ENCODE peak calls at places on chromosomes 2 and 18, in seven cellular contexts. One of them, this sample, is unnamed.

GRCh38 chr2:203808041-203808750 is 59.4 kb upstream of the CTLA4 start:
- DNase-seq in activated CD8-positive, alpha-beta T cell treated with anti-CD3 and anti-CD28 coated beads for 36 hours: no peak
- DNase-seq in H1: no peak
- DNase-seq in effector memory CD4-positive, alpha-beta T cell: no peak
- DNase-seq in stimulated activated CD8-positive, alpha-beta memory T cell treated with anti-CD3 and anti-CD28 coated beads, Interleukin-7, amount 100 ng/mL, for 24 hours: no peak
- DNase-seq in choroid plexus epithelial cell: peak
- DNase-seq in small intestine: no peak
- DNase-seq in this sample: peak

GRCh38 chr2:68912732-68913131 is 40.0 kb downstream of the GKN2 start:
- DNase-seq in choroid plexus epithelial cell: no peak
- DNase-seq in H1: no peak
- DNase-seq in small intestine: peak
- DNase-seq in activated CD8-positive, alpha-beta T cell treated with anti-CD3 and anti-CD28 coated beads for 36 hours: peak
- DNase-seq in effector memory CD4-positive, alpha-beta T cell: no peak
- DNase-seq in stimulated activated CD8-positive, alpha-beta memory T cell treated with anti-CD3 and anti-CD28 coated beads, Interleukin-7, amount 100 ng/mL, for 24 hours: no peak
- DNase-seq in this sample: peak

GRCh38 chr2:94759211-94759610 is 112.0 kb upstream of the TEKT4 start:
- DNase-seq in small intestine: no peak
- DNase-seq in choroid plexus epithelial cell: no peak
- DNase-seq in activated CD8-positive, alpha-beta T cell treated with anti-CD3 and anti-CD28 coated beads for 36 hours: peak
- DNase-seq in stimulated activated CD8-positive, alpha-beta memory T cell treated with anti-CD3 and anti-CD28 coated beads, Interleukin-7, amount 100 ng/mL, for 24 hours: no peak
- DNase-seq in effector memory CD4-positive, alpha-beta T cell: no peak
- DNase-seq in H1: no peak
- DNase-seq in this sample: peak

GRCh38 chr2:96142217-96143113 is 2.8 kb downstream of the DUSP2 start:
- DNase-seq in activated CD8-positive, alpha-beta T cell treated with anti-CD3 and anti-CD28 coated beads for 36 hours: peak
- DNase-seq in H1: no peak
- DNase-seq in stimulated activated CD8-positive, alpha-beta memory T cell treated with anti-CD3 and anti-CD28 coated beads, Interleukin-7, amount 100 ng/mL, for 24 hours: no peak
- DNase-seq in effector memory CD4-positive, alpha-beta T cell: peak
- DNase-seq in choroid plexus epithelial cell: no peak
- DNase-seq in small intestine: no peak
- DNase-seq in this sample: no peak

GRCh38 chr2:128510701-128511100 is 192.0 kb upstream of the HS6ST1 start:
- DNase-seq in effector memory CD4-positive, alpha-beta T cell: no peak
- DNase-seq in choroid plexus epithelial cell: peak
- DNase-seq in stimulated activated CD8-positive, alpha-beta memory T cell treated with anti-CD3 and anti-CD28 coated beads, Interleukin-7, amount 100 ng/mL, for 24 hours: no peak
- DNase-seq in small intestine: no peak
- DNase-seq in activated CD8-positive, alpha-beta T cell treated with anti-CD3 and anti-CD28 coated beads for 36 hours: no peak
- DNase-seq in H1: no peak
- DNase-seq in this sample: no peak

GRCh38 chr2:206442516-206442853 is 847 bp upstream of the ADAM23 start:
- DNase-seq in small intestine: no peak
- DNase-seq in activated CD8-positive, alpha-beta T cell treated with anti-CD3 and anti-CD28 coated beads for 36 hours: no peak
- DNase-seq in H1: no peak
- DNase-seq in effector memory CD4-positive, alpha-beta T cell: no peak
- DNase-seq in stimulated activated CD8-positive, alpha-beta memory T cell treated with anti-CD3 and anti-CD28 coated beads, Interleukin-7, amount 100 ng/mL, for 24 hours: no peak
- DNase-seq in choroid plexus epithelial cell: no peak
- DNase-seq in this sample: no peak

GRCh38 chr18:57029761-57030160 is 117.1 kb upstream of the BOD1L2 start:
- DNase-seq in choroid plexus epithelial cell: peak
- DNase-seq in small intestine: no peak
- DNase-seq in effector memory CD4-positive, alpha-beta T cell: no peak
- DNase-seq in activated CD8-positive, alpha-beta T cell treated with anti-CD3 and anti-CD28 coated beads for 36 hours: no peak
- DNase-seq in stimulated activated CD8-positive, alpha-beta memory T cell treated with anti-CD3 and anti-CD28 coated beads, Interleukin-7, amount 100 ng/mL, for 24 hours: no peak
- DNase-seq in H1: no peak
- DNase-seq in this sample: no peak

GRCh38 chr2:105143467-105144127 is 97.9 kb upstream of the GPR45 start:
- DNase-seq in small intestine: no peak
- DNase-seq in stimulated activated CD8-positive, alpha-beta memory T cell treated with anti-CD3 and anti-CD28 coated beads, Interleukin-7, amount 100 ng/mL, for 24 hours: no peak
- DNase-seq in effector memory CD4-positive, alpha-beta T cell: no peak
- DNase-seq in activated CD8-positive, alpha-beta T cell treated with anti-CD3 and anti-CD28 coated beads for 36 hours: peak
- DNase-seq in choroid plexus epithelial cell: no peak
- DNase-seq in H1: no peak
- DNase-seq in this sample: no peak

GRCh38 chr2:58358024-58358423 is 116.9 kb upstream of the FANCL start:
- DNase-seq in H1: no peak
- DNase-seq in effector memory CD4-positive, alpha-beta T cell: no peak
- DNase-seq in activated CD8-positive, alpha-beta T cell treated with anti-CD3 and anti-CD28 coated beads for 36 hours: no peak
- DNase-seq in stimulated activated CD8-positive, alpha-beta memory T cell treated with anti-CD3 and anti-CD28 coated beads, Interleukin-7, amount 100 ng/mL, for 24 hours: no peak
- DNase-seq in choroid plexus epithelial cell: no peak
- DNase-seq in small intestine: no peak
- DNase-seq in this sample: no peak

GRCh38 chr2:44570149-44570678 is 208.5 kb downstream of the CAMKMT start:
- DNase-seq in stimulated activated CD8-positive, alpha-beta memory T cell treated with anti-CD3 and anti-CD28 coated beads, Interleukin-7, amount 100 ng/mL, for 24 hours: no peak
- DNase-seq in choroid plexus epithelial cell: no peak
- DNase-seq in H1: no peak
- DNase-seq in small intestine: no peak
- DNase-seq in effector memory CD4-positive, alpha-beta T cell: no peak
- DNase-seq in activated CD8-positive, alpha-beta T cell treated with anti-CD3 and anti-CD28 coated beads for 36 hours: no peak
- DNase-seq in this sample: no peak

GRCh38 chr2:216285641-216286156 is 86.6 kb downstream of the MARCHF4 start:
- DNase-seq in effector memory CD4-positive, alpha-beta T cell: no peak
- DNase-seq in stimulated activated CD8-positive, alpha-beta memory T cell treated with anti-CD3 and anti-CD28 coated beads, Interleukin-7, amount 100 ng/mL, for 24 hours: no peak
- DNase-seq in H1: no peak
- DNase-seq in small intestine: no peak
- DNase-seq in activated CD8-positive, alpha-beta T cell treated with anti-CD3 and anti-CD28 coated beads for 36 hours: no peak
- DNase-seq in choroid plexus epithelial cell: no peak
- DNase-seq in this sample: no peak

GRCh38 chr18:41745166-41746049 is 209.6 kb upstream of the PIK3C3 start:
- DNase-seq in activated CD8-positive, alpha-beta T cell treated with anti-CD3 and anti-CD28 coated beads for 36 hours: peak
- DNase-seq in effector memory CD4-positive, alpha-beta T cell: no peak
- DNase-seq in small intestine: peak
- DNase-seq in stimulated activated CD8-positive, alpha-beta memory T cell treated with anti-CD3 and anti-CD28 coated beads, Interleukin-7, amount 100 ng/mL, for 24 hours: no peak
- DNase-seq in choroid plexus epithelial cell: peak
- DNase-seq in H1: peak
- DNase-seq in this sample: peak